ENCODE peak calls at places on chromosomes 6 and 20, in five cellular contexts. F, Q, L, Y and A are unnamed samples.

GRCh38 chr6:107690864-107691661 is 133.1 kb downstream of the SCML4 start:
- DNase-seq in F (peak), Q (peak), L (no peak), Y (no peak), A (peak)

GRCh38 chr6:41051873-41052272 is 1.1 kb upstream of the APOBEC2 start:
- DNase-seq in F (no peak), Q (no peak), L (no peak), Y (no peak), A (no peak)

GRCh38 chr6:3403244-3404154 is 53.4 kb downstream of the SLC22A23 start:
- DNase-seq in F (peak), Q (no peak), L (no peak), Y (no peak), A (no peak)

GRCh38 chr6:154962751-154963150 is 32.4 kb upstream of the TIAM2 start:
- DNase-seq in F (no peak), Q (peak), L (no peak), Y (no peak), A (peak)

GRCh38 chr20:50586531-50587232 is 76.5 kb downstream of the PTPN1 start:
- DNase-seq in F (peak), Q (no peak), L (no peak), Y (no peak), A (no peak)

GRCh38 chr6:163356324-163356723 is 58.2 kb upstream of the QKI start:
- DNase-seq in F (peak), Q (peak), L (no peak), Y (no peak), A (no peak)

GRCh38 chr20:37475258-37475657 is 45.8 kb upstream of the NNAT start:
- DNase-seq in F (no peak), Q (no peak), L (no peak), Y (no peak), A (no peak)

GRCh38 chr20:24393903-24394302 is 75.5 kb upstream of the SYNDIG1 start:
- DNase-seq in F (no peak), Q (no peak), L (no peak), Y (no peak), A (no peak)

GRCh38 chr6:28566527-28567252 is 41.0 kb downstream of the GPX5 start:
- DNase-seq in F (no peak), Q (no peak), L (no peak), Y (no peak), A (no peak)

GRCh38 chr6:130981409-130981808 is 81.6 kb downstream of the EPB41L2 start:
- DNase-seq in F (no peak), Q (no peak), L (no peak), Y (no peak), A (no peak)

GRCh38 chr6:22248513-22249308 is 48.1 kb downstream of the PRL start:
- DNase-seq in F (no peak), Q (peak), L (no peak), Y (no peak), A (no peak)

GRCh38 chr6:34460796-34461507 is 4.9 kb upstream of the PACSIN1 start:
- DNase-seq in F (peak), Q (no peak), L (no peak), Y (no peak), A (no peak)

GRCh38 chr20:7159903-7160302 is 392.4 kb downstream of the BMP2 start:
- DNase-seq in F (no peak), Q (no peak), L (no peak), Y (no peak), A (no peak)

GRCh38 chr6:107064579-107065065 is 36.6 kb downstream of the MTRES1 start:
- DNase-seq in F (no peak), Q (no peak), L (no peak), Y (peak), A (peak)

GRCh38 chr20:47392015-47392720 is 35.7 kb upstream of the ZMYND8 start:
- DNase-seq in F (peak), Q (peak), L (peak), Y (no peak), A (peak)

GRCh38 chr20:7161690-7162089 is 394.2 kb downstream of the BMP2 start:
- DNase-seq in F (no peak), Q (no peak), L (no peak), Y (no peak), A (no peak)

GRCh38 chr6:133587841-133588240 is 301.1 kb upstream of the TCF21 start:
- DNase-seq in F (no peak), Q (peak), L (no peak), Y (no peak), A (no peak)

GRCh38 chr6:136365781-136366354 is 76.2 kb upstream of the BCLAF1 start:
- DNase-seq in F (no peak), Q (no peak), L (no peak), Y (no peak), A (no peak)

GRCh38 chr20:45506398-45506797 is 9.0 kb downstream of the SPINT3 start:
- DNase-seq in F (no peak), Q (no peak), L (no peak), Y (no peak), A (no peak)

GRCh38 chr6:52363222-52363867 is 1.4 kb downstream of the PAQR8 start:
- DNase-seq in F (no peak), Q (no peak), L (no peak), Y (no peak), A (no peak)

GRCh38 chr6:32223258-32224235 is at the start of gene NOTCH4:
- DNase-seq in F (no peak), Q (no peak), L (no peak), Y (no peak), A (no peak)

GRCh38 chr20:54510546-54511129 is 35.2 kb downstream of the DOK5 start:
- DNase-seq in F (peak), Q (no peak), L (no peak), Y (no peak), A (no peak)